ENCODE peak calls at places on chromosomes 2 and 18, in seven cellular contexts. One of them, this sample, is unnamed.

GRCh38 chr2:119431155-119431975 is at the start of gene TMEM37:
- DNase-seq in GM13976: peak
- DNase-seq in GM20000: peak
- DNase-seq in lower leg skin: peak
- DNase-seq in neural crest cell: peak
- DNase-seq in fibroblast of lung: peak
- DNase-seq in gastrocnemius medialis: peak
- DNase-seq in this sample: peak

GRCh38 chr2:121634354-121635307 is 14.6 kb downstream of the CLASP1 start:
- DNase-seq in fibroblast of lung: peak
- DNase-seq in gastrocnemius medialis: no peak
- DNase-seq in neural crest cell: no peak
- DNase-seq in lower leg skin: no peak
- DNase-seq in GM13976: no peak
- DNase-seq in GM20000: no peak
- DNase-seq in this sample: no peak

GRCh38 chr2:234840336-234840735 is 111.5 kb upstream of the SH3BP4 start:
- DNase-seq in fibroblast of lung: peak
- DNase-seq in gastrocnemius medialis: no peak
- DNase-seq in lower leg skin: no peak
- DNase-seq in GM13976: no peak
- DNase-seq in GM20000: no peak
- DNase-seq in neural crest cell: no peak
- DNase-seq in this sample: no peak

GRCh38 chr18:63224574-63224973 is 95.0 kb downstream of the BCL2 start:
- DNase-seq in gastrocnemius medialis: no peak
- DNase-seq in GM13976: no peak
- DNase-seq in neural crest cell: no peak
- DNase-seq in fibroblast of lung: no peak
- DNase-seq in lower leg skin: no peak
- DNase-seq in GM20000: no peak
- DNase-seq in this sample: no peak

GRCh38 chr2:35355056-35355455 is 1000.5 kb upstream of the CRIM1 start:
- DNase-seq in fibroblast of lung: no peak
- DNase-seq in gastrocnemius medialis: no peak
- DNase-seq in GM13976: no peak
- DNase-seq in lower leg skin: peak
- DNase-seq in neural crest cell: no peak
- DNase-seq in GM20000: no peak
- DNase-seq in this sample: no peak

GRCh38 chr18:48751727-48752468 is 198.9 kb downstream of the SMAD7 start:
- DNase-seq in gastrocnemius medialis: no peak
- DNase-seq in neural crest cell: no peak
- DNase-seq in lower leg skin: no peak
- DNase-seq in GM20000: no peak
- DNase-seq in fibroblast of lung: no peak
- DNase-seq in GM13976: no peak
- DNase-seq in this sample: no peak

GRCh38 chr2:149661844-149662243 is 74.3 kb upstream of the MMADHC start:
- DNase-seq in GM13976: no peak
- DNase-seq in gastrocnemius medialis: no peak
- DNase-seq in fibroblast of lung: peak
- DNase-seq in lower leg skin: no peak
- DNase-seq in GM20000: no peak
- DNase-seq in neural crest cell: no peak
- DNase-seq in this sample: no peak

GRCh38 chr2:190835303-190835930 is 45.2 kb upstream of the GLS start:
- DNase-seq in neural crest cell: no peak
- DNase-seq in fibroblast of lung: peak
- DNase-seq in GM20000: no peak
- DNase-seq in GM13976: no peak
- DNase-seq in lower leg skin: no peak
- DNase-seq in gastrocnemius medialis: no peak
- DNase-seq in this sample: no peak

GRCh38 chr2:101418704-101419663 is 31.7 kb upstream of the CREG2 start:
- DNase-seq in GM20000: peak
- DNase-seq in GM13976: peak
- DNase-seq in gastrocnemius medialis: peak
- DNase-seq in lower leg skin: peak
- DNase-seq in neural crest cell: peak
- DNase-seq in fibroblast of lung: peak
- DNase-seq in this sample: no peak

GRCh38 chr2:102208774-102209173 is 22.0 kb downstream of the IL1RL2 start:
- DNase-seq in gastrocnemius medialis: no peak
- DNase-seq in lower leg skin: no peak
- DNase-seq in GM13976: no peak
- DNase-seq in fibroblast of lung: no peak
- DNase-seq in neural crest cell: no peak
- DNase-seq in GM20000: no peak
- DNase-seq in this sample: no peak

GRCh38 chr2:150303281-150303680 is 184.2 kb downstream of the RND3 start:
- DNase-seq in neural crest cell: no peak
- DNase-seq in fibroblast of lung: no peak
- DNase-seq in GM13976: no peak
- DNase-seq in lower leg skin: no peak
- DNase-seq in gastrocnemius medialis: no peak
- DNase-seq in GM20000: no peak
- DNase-seq in this sample: no peak

GRCh38 chr2:172283476-172283875 is 143.9 kb upstream of the ITGA6 start:
- DNase-seq in neural crest cell: no peak
- DNase-seq in GM20000: no peak
- DNase-seq in GM13976: no peak
- DNase-seq in gastrocnemius medialis: no peak
- DNase-seq in lower leg skin: no peak
- DNase-seq in fibroblast of lung: peak
- DNase-seq in this sample: no peak

GRCh38 chr2:152354069-152354755 is 19.2 kb downstream of the FMNL2 start:
- DNase-seq in fibroblast of lung: peak
- DNase-seq in GM13976: no peak
- DNase-seq in GM20000: no peak
- DNase-seq in neural crest cell: no peak
- DNase-seq in lower leg skin: no peak
- DNase-seq in gastrocnemius medialis: no peak
- DNase-seq in this sample: no peak

GRCh38 chr2:120036145-120036544 is 23.3 kb downstream of the EPB41L5 start:
- DNase-seq in GM13976: no peak
- DNase-seq in neural crest cell: no peak
- DNase-seq in lower leg skin: no peak
- DNase-seq in gastrocnemius medialis: no peak
- DNase-seq in GM20000: no peak
- DNase-seq in fibroblast of lung: no peak
- DNase-seq in this sample: no peak

GRCh38 chr2:105888625-105889024 is 143.9 kb downstream of the NCK2 start:
- DNase-seq in fibroblast of lung: no peak
- DNase-seq in gastrocnemius medialis: no peak
- DNase-seq in neural crest cell: no peak
- DNase-seq in GM13976: no peak
- DNase-seq in GM20000: no peak
- DNase-seq in lower leg skin: peak
- DNase-seq in this sample: no peak

GRCh38 chr2:216341151-216341550 is 31.1 kb downstream of the MARCHF4 start:
- DNase-seq in gastrocnemius medialis: no peak
- DNase-seq in neural crest cell: no peak
- DNase-seq in GM20000: no peak
- DNase-seq in GM13976: no peak
- DNase-seq in fibroblast of lung: peak
- DNase-seq in lower leg skin: no peak
- DNase-seq in this sample: no peak

GRCh38 chr18:79965119-79965902 is 868 bp downstream of the HSBP1L1 start:
- DNase-seq in lower leg skin: no peak
- DNase-seq in neural crest cell: no peak
- DNase-seq in GM20000: no peak
- DNase-seq in fibroblast of lung: peak
- DNase-seq in GM13976: no peak
- DNase-seq in gastrocnemius medialis: no peak
- DNase-seq in this sample: no peak

GRCh38 chr18:8744656-8745055 is 39.3 kb downstream of the MTCL1 start:
- DNase-seq in gastrocnemius medialis: no peak
- DNase-seq in GM20000: no peak
- DNase-seq in neural crest cell: no peak
- DNase-seq in GM13976: no peak
- DNase-seq in fibroblast of lung: no peak
- DNase-seq in lower leg skin: no peak
- DNase-seq in this sample: no peak

GRCh38 chr2:95025406-95026319 is at the start of gene MAL:
- DNase-seq in neural crest cell: peak
- DNase-seq in GM20000: peak
- DNase-seq in lower leg skin: no peak
- DNase-seq in GM13976: peak
- DNase-seq in gastrocnemius medialis: no peak
- DNase-seq in fibroblast of lung: peak
- DNase-seq in this sample: no peak

GRCh38 chr2:20019747-20020146 is 7.3 kb upstream of the MATN3 start:
- DNase-seq in fibroblast of lung: no peak
- DNase-seq in GM20000: no peak
- DNase-seq in GM13976: no peak
- DNase-seq in neural crest cell: no peak
- DNase-seq in gastrocnemius medialis: no peak
- DNase-seq in lower leg skin: no peak
- DNase-seq in this sample: no peak

GRCh38 chr2:98455494-98455976 is 10.9 kb downstream of the INPP4A start:
- DNase-seq in neural crest cell: no peak
- DNase-seq in lower leg skin: peak
- DNase-seq in GM20000: peak
- DNase-seq in fibroblast of lung: peak
- DNase-seq in gastrocnemius medialis: no peak
- DNase-seq in GM13976: peak
- DNase-seq in this sample: no peak

GRCh38 chr2:2389215-2389614 is 58.1 kb upstream of the MYT1L start:
- DNase-seq in gastrocnemius medialis: no peak
- DNase-seq in neural crest cell: no peak
- DNase-seq in GM13976: no peak
- DNase-seq in fibroblast of lung: no peak
- DNase-seq in lower leg skin: no peak
- DNase-seq in GM20000: no peak
- DNase-seq in this sample: no peak

GRCh38 chr18:79941473-79942119 is 9.9 kb downstream of the SLC66A2 start:
- DNase-seq in GM13976: no peak
- DNase-seq in neural crest cell: no peak
- DNase-seq in GM20000: no peak
- DNase-seq in lower leg skin: peak
- DNase-seq in gastrocnemius medialis: peak
- DNase-seq in fibroblast of lung: no peak
- DNase-seq in this sample: no peak

GRCh38 chr18:59139615-59140286 is at the start of gene SEC11C:
- DNase-seq in GM20000: peak
- DNase-seq in lower leg skin: peak
- DNase-seq in fibroblast of lung: peak
- DNase-seq in gastrocnemius medialis: peak
- DNase-seq in neural crest cell: peak
- DNase-seq in GM13976: peak
- DNase-seq in this sample: peak

GRCh38 chr2:120394764-120395163 is 48.8 kb downstream of the INHBB start:
- DNase-seq in GM13976: no peak
- DNase-seq in GM20000: no peak
- DNase-seq in fibroblast of lung: no peak
- DNase-seq in neural crest cell: no peak
- DNase-seq in gastrocnemius medialis: no peak
- DNase-seq in lower leg skin: peak
- DNase-seq in this sample: no peak

GRCh38 chr2:13681936-13682335 is 950.6 kb upstream of the LRATD1 start:
- DNase-seq in GM13976: no peak
- DNase-seq in gastrocnemius medialis: no peak
- DNase-seq in GM20000: no peak
- DNase-seq in neural crest cell: no peak
- DNase-seq in fibroblast of lung: peak
- DNase-seq in lower leg skin: no peak
- DNase-seq in this sample: no peak

GRCh38 chr2:13433954-13434353 is 717.2 kb downstream of the TRIB2 start:
- DNase-seq in GM13976: no peak
- DNase-seq in fibroblast of lung: no peak
- DNase-seq in lower leg skin: no peak
- DNase-seq in GM20000: no peak
- DNase-seq in gastrocnemius medialis: no peak
- DNase-seq in neural crest cell: no peak
- DNase-seq in this sample: no peak

GRCh38 chr2:46171441-46171953 is 125.7 kb upstream of the EPAS1 start:
- DNase-seq in neural crest cell: no peak
- DNase-seq in fibroblast of lung: peak
- DNase-seq in lower leg skin: peak
- DNase-seq in GM20000: no peak
- DNase-seq in GM13976: no peak
- DNase-seq in gastrocnemius medialis: no peak
- DNase-seq in this sample: no peak

GRCh38 chr2:205914736-205915510 is 171.1 kb downstream of the INO80D start:
- DNase-seq in fibroblast of lung: peak
- DNase-seq in GM20000: no peak
- DNase-seq in gastrocnemius medialis: no peak
- DNase-seq in lower leg skin: no peak
- DNase-seq in GM13976: no peak
- DNase-seq in neural crest cell: no peak
- DNase-seq in this sample: no peak

GRCh38 chr2:69208023-69208595 is 178.9 kb downstream of the GFPT1 start:
- DNase-seq in GM13976: no peak
- DNase-seq in neural crest cell: no peak
- DNase-seq in lower leg skin: no peak
- DNase-seq in fibroblast of lung: no peak
- DNase-seq in GM20000: no peak
- DNase-seq in gastrocnemius medialis: no peak
- DNase-seq in this sample: no peak
- TF ChIP-seq CTCF in GM13976: no peak
- TF ChIP-seq CTCF in neural crest cell: no peak
- TF ChIP-seq CTCF in lower leg skin: no peak
- TF ChIP-seq CTCF in fibroblast of lung: no peak
- TF ChIP-seq CTCF in GM20000: no peak
- TF ChIP-seq CTCF in gastrocnemius medialis: no peak
- TF ChIP-seq CTCF in this sample: no peak

GRCh38 chr2:163552758-163553157 is 183.1 kb downstream of the FIGN start:
- DNase-seq in gastrocnemius medialis: no peak
- DNase-seq in GM20000: no peak
- DNase-seq in GM13976: no peak
- DNase-seq in neural crest cell: no peak
- DNase-seq in lower leg skin: no peak
- DNase-seq in fibroblast of lung: no peak
- DNase-seq in this sample: no peak
- TF ChIP-seq CTCF in gastrocnemius medialis: no peak
- TF ChIP-seq CTCF in GM20000: no peak
- TF ChIP-seq CTCF in GM13976: no peak
- TF ChIP-seq CTCF in neural crest cell: no peak
- TF ChIP-seq CTCF in lower leg skin: no peak
- TF ChIP-seq CTCF in fibroblast of lung: no peak
- TF ChIP-seq CTCF in this sample: peak

DNA sequence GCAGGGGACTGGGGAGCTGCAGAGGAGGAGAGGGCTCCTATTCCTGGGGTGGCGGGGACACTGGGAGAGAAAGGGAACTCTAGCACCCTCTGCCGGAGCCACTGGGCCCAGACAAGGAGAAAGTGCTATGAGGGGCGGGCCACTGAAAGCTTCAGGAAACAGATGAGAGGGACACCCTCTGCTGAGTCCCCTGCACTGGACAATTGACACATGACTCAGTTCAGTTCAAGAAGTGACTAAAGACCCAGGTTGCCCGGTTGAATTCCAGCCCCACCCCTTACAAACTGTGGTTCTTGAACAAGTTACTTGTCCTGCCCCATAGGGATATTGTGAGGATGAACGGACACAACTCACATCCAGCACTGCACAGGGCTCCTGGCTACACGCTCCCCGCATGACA is 5.0 kb downstream of the RUFY4 start:
- DNase-seq in GM20000: peak
- DNase-seq in gastrocnemius medialis: no peak
- DNase-seq in lower leg skin: peak
- DNase-seq in neural crest cell: peak
- DNase-seq in fibroblast of lung: peak
- DNase-seq in GM13976: peak
- DNase-seq in this sample: no peak
- TF ChIP-seq CTCF in GM20000: peak
- TF ChIP-seq CTCF in gastrocnemius medialis: peak
- TF ChIP-seq CTCF in lower leg skin: no peak
- TF ChIP-seq CTCF in neural crest cell: peak
- TF ChIP-seq CTCF in fibroblast of lung: peak
- TF ChIP-seq CTCF in GM13976: peak
- TF ChIP-seq CTCF in this sample: peak

GRCh38 chr2:126793885-126794613 is 104.6 kb upstream of the TEX51 start:
- DNase-seq in lower leg skin: peak
- DNase-seq in GM13976: no peak
- DNase-seq in neural crest cell: no peak
- DNase-seq in fibroblast of lung: no peak
- DNase-seq in gastrocnemius medialis: no peak
- DNase-seq in GM20000: no peak
- DNase-seq in this sample: no peak
- TF ChIP-seq CTCF in lower leg skin: no peak
- TF ChIP-seq CTCF in GM13976: no peak
- TF ChIP-seq CTCF in neural crest cell: no peak
- TF ChIP-seq CTCF in fibroblast of lung: no peak
- TF ChIP-seq CTCF in gastrocnemius medialis: no peak
- TF ChIP-seq CTCF in GM20000: no peak
- TF ChIP-seq CTCF in this sample: no peak

This sample was measured in progenitor cell of endocrine pancreas.